ENCODE peak calls at places on chromosomes 5 and 9, in ten cellular contexts. O is glutamatergic neuron; J is EL; V is activated naive CD8-positive, alpha-beta T cell treated with anti-CD3 and anti-CD28 coated beads, Interleukin-2, amount 50 U/mL, for 16 hours; K is GM13977; S is occipital lobe; R is cardiac muscle cell; Y is effector CD4-positive, alpha-beta T cell; F is stimulated activated CD4-positive, alpha-beta T cell treated with anti-CD3 and anti-CD28 coated beads, Interleukin-12 subunit alpha, Interleukin-12 subunit beta, amount 100 ng/mL, for 4 hours; Q is WERI-Rb-1. A is an unnamed sample.

GRCh38 chr5:59187772-59188347 is 605.0 kb downstream of the RAB3C start:
- DNase-seq in O (no peak), J (peak), V (no peak), K (no peak), S (no peak), R (peak), Y (no peak), F (no peak), Q (peak), A (no peak)

GRCh38 chr5:146703499-146703898 is 175.1 kb downstream of the PPP2R2B start:
- DNase-seq in O (no peak), J (no peak), V (no peak), K (no peak), S (no peak), R (no peak), Y (no peak), F (no peak), Q (no peak), A (no peak)

GRCh38 chr5:74257645-74258328 is 382.7 kb downstream of the ENC1 start:
- DNase-seq in O (no peak), J (peak), V (no peak), K (no peak), S (no peak), R (peak), Y (no peak), F (no peak), Q (no peak), A (peak)

GRCh38 chr9:111272571-111272970 is 57.5 kb downstream of the OR2K2 start:
- DNase-seq in O (no peak), J (no peak), V (no peak), K (no peak), S (no peak), R (no peak), Y (no peak), F (no peak), Q (no peak), A (no peak)

GRCh38 chr5:82657036-82657699 is 379.0 kb upstream of the RPS23 start:
- DNase-seq in O (no peak), J (no peak), V (no peak), K (no peak), S (no peak), R (peak), Y (no peak), F (no peak), Q (no peak), A (no peak)

GRCh38 chr9:70902171-70902570 is 219.2 kb downstream of the TRPM3 start:
- DNase-seq in O (no peak), J (peak), V (no peak), K (no peak), S (no peak), R (peak), Y (no peak), F (no peak), Q (no peak), A (no peak)

GRCh38 chr5:116738270-116738947 is 163.8 kb upstream of the SEMA6A start:
- DNase-seq in O (no peak), J (no peak), V (no peak), K (no peak), S (no peak), R (peak), Y (no peak), F (no peak), Q (no peak), A (peak)

GRCh38 chr9:131635285-131635684 is 90.0 kb downstream of the PRRT1B start:
- DNase-seq in O (no peak), J (peak), V (peak), K (peak), S (no peak), R (peak), Y (peak), F (peak), Q (no peak), A (peak)

GRCh38 chr9:132210472-132211145 is 48.8 kb downstream of the NTNG2 start:
- DNase-seq in O (no peak), J (peak), V (no peak), K (no peak), S (no peak), R (no peak), Y (no peak), F (no peak), Q (no peak), A (no peak)

GRCh38 chr9:13956107-13956506 is 357.8 kb downstream of the NFIB start:
- DNase-seq in O (no peak), J (peak), V (no peak), K (no peak), S (no peak), R (no peak), Y (no peak), F (no peak), Q (no peak), A (peak)

GRCh38 chr9:86344818-86345217 is 9.4 kb downstream of the TUT7 start:
- DNase-seq in O (no peak), J (no peak), V (no peak), K (no peak), S (no peak), R (no peak), Y (no peak), F (no peak), Q (no peak), A (no peak)

GRCh38 chr5:40206030-40206429 is 473.7 kb upstream of the PTGER4 start:
- DNase-seq in O (no peak), J (no peak), V (no peak), K (no peak), S (no peak), R (no peak), Y (no peak), F (no peak), Q (no peak), A (no peak)

GRCh38 chr9:119801311-119801710 is 432.1 kb upstream of the BRINP1 start:
- DNase-seq in O (no peak), J (no peak), V (no peak), K (no peak), S (no peak), R (no peak), Y (no peak), F (no peak), Q (no peak), A (no peak)

GRCh38 chr5:151880304-151880703 is 44.3 kb downstream of the GLRA1 start:
- DNase-seq in O (no peak), J (no peak), V (no peak), K (no peak), S (no peak), R (no peak), Y (no peak), F (no peak), Q (no peak), A (no peak)

GRCh38 chr5:158287643-158288228 is 428.8 kb upstream of the CLINT1 start:
- DNase-seq in O (no peak), J (peak), V (no peak), K (no peak), S (no peak), R (peak), Y (no peak), F (no peak), Q (no peak), A (peak)

GRCh38 chr5:113266227-113266912 is 168.4 kb downstream of the TSSK1B start:
- DNase-seq in O (no peak), J (no peak), V (no peak), K (no peak), S (no peak), R (peak), Y (no peak), F (no peak), Q (peak), A (no peak)

GRCh38 chr5:5126444-5126843 is 13.7 kb upstream of the ADAMTS16 start:
- DNase-seq in O (no peak), J (peak), V (no peak), K (no peak), S (no peak), R (no peak), Y (no peak), F (no peak), Q (no peak), A (no peak)

GRCh38 chr9:108386859-108387384 is 468.9 kb downstream of the ACTL7B start:
- DNase-seq in O (no peak), J (peak), V (no peak), K (no peak), S (no peak), R (peak), Y (no peak), F (no peak), Q (no peak), A (no peak)

GRCh38 chr5:143261748-143262392 is 141.6 kb downstream of the NR3C1 start:
- DNase-seq in O (no peak), J (peak), V (no peak), K (no peak), S (no peak), R (peak), Y (no peak), F (no peak), Q (no peak), A (no peak)

GRCh38 chr9:68769852-68770251 is 64.8 kb downstream of the PIP5K1B start:
- DNase-seq in O (no peak), J (no peak), V (no peak), K (no peak), S (no peak), R (no peak), Y (no peak), F (no peak), Q (no peak), A (no peak)

GRCh38 chr9:126862461-126862830 is 2.0 kb downstream of the ZBTB34 start:
- DNase-seq in O (no peak), J (no peak), V (no peak), K (no peak), S (no peak), R (no peak), Y (no peak), F (no peak), Q (no peak), A (no peak)